ENCODE peak calls at places on chromosome 11, in five cellular contexts. P is neural progenitor cell, K is IMR-90, T is neuronal stem cell, O is astrocyte. M is an unnamed sample. For H3K4me1, the result is how much of the 10 kb centered on the place peaks cover.

GRCh38 chr11:113907681-113908080 is 3.1 kb downstream of the HTR3B start:
- DNase-seq in K (no peak), T (no peak), O (no peak), P (no peak), M (no peak)

GRCh38 chr11:82577246-82577645 is 156.4 kb downstream of the FAM181B start:
- DNase-seq in T (no peak), O (no peak), P (no peak), K (no peak), M (no peak)

GRCh38 chr11:44387825-44388224 is 77.9 kb upstream of the ALX4 start:
- DNase-seq in T (no peak), O (no peak), K (no peak), P (no peak), M (no peak)

GRCh38 chr11:61581030-61581928 is at the start of gene SYT7:
- DNase-seq in K (peak), P (peak), O (peak), T (peak), M (peak)

GRCh38 chr11:119363081-119363861 is 16.8 kb upstream of the MFRP start:
- DNase-seq in T (no peak), O (no peak), P (no peak), K (no peak), M (no peak)

GRCh38 chr11:19199037-19199436 is 2.7 kb downstream of the CSRP3 start:
- DNase-seq in P (no peak), T (no peak), K (no peak), O (no peak), M (no peak)

GRCh38 chr11:111334495-111335123 is 36.3 kb downstream of the POU2AF3 start:
- DNase-seq in O (no peak), K (no peak), T (no peak), P (no peak), M (no peak)

GRCh38 chr11:80173487-80174136 is 732.8 kb upstream of the TENM4 start:
- DNase-seq in K (no peak), T (no peak), O (no peak), P (no peak), M (no peak)

GRCh38 chr11:118606157-118606843 is 1.1 kb upstream of the PHLDB1 start:
- DNase-seq in O (no peak), P (peak), T (no peak), K (no peak), M (no peak)

GRCh38 chr11:118998388-118998717 is 415 bp downstream of the CENATAC start:
- DNase-seq in T (no peak), O (no peak), K (no peak), P (no peak), M (no peak)

GRCh38 chr11:88522624-88523361 is 185.3 kb upstream of the CTSC start:
- DNase-seq in K (no peak), T (no peak), P (no peak), O (no peak), M (no peak)

GRCh38 chr11:61602775-61603569 is 22.1 kb upstream of the SYT7 start:
- DNase-seq in O (peak), K (peak), T (no peak), P (no peak), M (peak)

GRCh38 chr11:17613428-17613962 is 66.4 kb downstream of the OTOG start:
- DNase-seq in K (no peak), O (no peak), T (no peak), P (no peak), M (no peak)

GRCh38 chr11:10333490-10333889 is 28.6 kb downstream of the ADM start:
- DNase-seq in P (no peak), K (no peak), O (no peak), T (no peak), M (no peak)

GRCh38 chr11:64643258-64643881 is 52.4 kb downstream of the SLC22A12 start:
- DNase-seq in O (no peak), K (no peak), T (no peak), P (peak), M (no peak)

GRCh38 chr11:86748296-86748695 is 52.0 kb upstream of the PRSS23 start:
- DNase-seq in P (no peak), T (no peak), O (peak), K (no peak), M (no peak)

GRCh38 chr11:112523477-112523876 is 262.8 kb upstream of the PLET1 start:
- DNase-seq in T (peak), K (no peak), P (peak), O (no peak), M (no peak)

GRCh38 chr11:134802116-134802515 is 390.1 kb upstream of the B3GAT1 start:
- DNase-seq in T (peak), K (no peak), O (no peak), P (peak), M (no peak)

GRCh38 chr11:119148855-119149370 is at the start of gene ABCG4:
- DNase-seq in O (no peak), T (peak), P (peak), K (no peak), M (no peak)

GRCh38 chr11:103661185-103661584 is 375.3 kb upstream of the DDI1 start:
- DNase-seq in T (no peak), O (no peak), K (no peak), P (no peak), M (no peak)

GRCh38 chr11:131240421-131240820 is 130.0 kb upstream of the NTM start:
- DNase-seq in O (peak), K (no peak), T (no peak), P (no peak), M (no peak)

GRCh38 chr11:132793831-132794230 is 738.5 kb downstream of the OPCML start:
- DNase-seq in P (no peak), K (no peak), O (no peak), T (no peak), M (no peak)

GRCh38 chr11:132790466-132790865 is 741.8 kb downstream of the OPCML start:
- DNase-seq in O (no peak), P (no peak), T (no peak), K (no peak), M (no peak)

DNA sequence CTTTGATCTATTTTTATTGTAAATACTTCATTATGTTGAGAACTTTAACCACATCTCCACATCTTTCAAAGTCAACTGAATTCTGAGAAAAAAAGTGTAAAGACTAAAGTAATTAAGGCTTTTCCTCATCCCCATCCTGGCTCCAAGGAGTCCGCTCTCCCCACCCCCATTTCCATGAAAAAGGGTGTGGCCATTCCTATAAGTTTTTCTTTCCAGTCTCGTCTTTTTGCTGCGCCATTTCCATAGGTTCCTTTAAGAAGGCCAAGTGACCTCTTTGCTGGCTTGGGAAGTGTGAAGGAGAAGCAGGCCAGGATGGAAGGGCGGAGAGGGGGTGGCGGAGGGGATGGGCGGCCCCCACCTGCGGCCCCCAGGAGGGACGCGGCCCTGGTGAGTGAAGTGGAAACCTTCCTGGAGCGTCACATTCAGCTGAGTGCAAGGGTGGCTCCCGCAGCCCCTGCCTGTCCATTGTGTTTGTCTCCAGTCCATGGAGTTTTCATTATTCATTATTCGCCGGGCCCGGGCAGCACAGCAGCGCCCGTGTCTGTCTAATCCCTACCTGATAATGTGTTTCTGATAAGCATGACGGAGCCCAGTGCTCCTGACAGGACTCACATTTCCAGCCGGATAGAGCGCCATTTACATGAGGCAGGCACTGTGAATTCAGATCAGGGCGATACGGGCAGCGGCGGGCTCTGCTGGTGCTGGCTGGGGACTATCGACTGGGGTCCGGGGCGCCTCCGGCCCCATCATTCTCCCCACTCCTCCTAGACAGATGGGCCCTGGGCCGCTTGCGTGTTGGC is 739.8 kb downstream of the OPCML start:
- DNase-seq in P (peak), T (no peak), K (no peak), O (no peak), M (no peak)
- H3K4me3 ChIP-seq in P (peak), T (no peak), K (no peak), O (no peak), M (no peak)

GRCh38 chr11:68369756-68370155 is 57.4 kb downstream of the LRP5 start:
- DNase-seq in O (no peak), K (no peak), P (no peak), T (no peak), M (no peak)

GRCh38 chr11:68372625-68373024 is 60.2 kb downstream of the LRP5 start:
- DNase-seq in K (no peak), O (no peak), T (no peak), P (no peak), M (no peak)

GRCh38 chr11:68370211-68371111 is 58.1 kb downstream of the LRP5 start:
- DNase-seq in K (no peak), T (no peak), P (no peak), O (no peak), M (peak)

GRCh38 chr11:68372114-68372513 is 59.7 kb downstream of the LRP5 start:
- DNase-seq in P (no peak), K (no peak), O (no peak), T (no peak), M (no peak)

GRCh38 chr11:68371176-68372041 is 59.0 kb downstream of the LRP5 start:
- DNase-seq in T (no peak), P (no peak), O (peak), K (no peak), M (no peak)
- H3K4me1 ChIP-seq in T (under half), P (under half), O (under half), K (under half), M (under half)

GRCh38 chr11:76233196-76233921 is 27.1 kb upstream of the WNT11 start:
- DNase-seq in K (no peak), T (no peak), O (no peak), P (no peak), M (no peak)
- H3K9ac ChIP-seq in K (no peak), T (no peak), O (no peak), P (no peak), M (no peak)

GRCh38 chr11:1484061-1484671 is 2.4 kb downstream of the MOB2 start:
- DNase-seq in K (no peak), O (no peak), T (no peak), P (no peak), M (no peak)

GRCh38 chr11:1483445-1483961 is 3.1 kb downstream of the MOB2 start:
- DNase-seq in K (no peak), T (no peak), O (no peak), P (no peak), M (no peak)

GRCh38 chr11:1485504-1485885 is 1.1 kb downstream of the MOB2 start:
- DNase-seq in O (no peak), P (no peak), K (no peak), T (no peak), M (no peak)

GRCh38 chr11:1486054-1486825 is at the start of gene MOB2:
- DNase-seq in T (no peak), K (peak), O (no peak), P (no peak), M (peak)

DNA sequence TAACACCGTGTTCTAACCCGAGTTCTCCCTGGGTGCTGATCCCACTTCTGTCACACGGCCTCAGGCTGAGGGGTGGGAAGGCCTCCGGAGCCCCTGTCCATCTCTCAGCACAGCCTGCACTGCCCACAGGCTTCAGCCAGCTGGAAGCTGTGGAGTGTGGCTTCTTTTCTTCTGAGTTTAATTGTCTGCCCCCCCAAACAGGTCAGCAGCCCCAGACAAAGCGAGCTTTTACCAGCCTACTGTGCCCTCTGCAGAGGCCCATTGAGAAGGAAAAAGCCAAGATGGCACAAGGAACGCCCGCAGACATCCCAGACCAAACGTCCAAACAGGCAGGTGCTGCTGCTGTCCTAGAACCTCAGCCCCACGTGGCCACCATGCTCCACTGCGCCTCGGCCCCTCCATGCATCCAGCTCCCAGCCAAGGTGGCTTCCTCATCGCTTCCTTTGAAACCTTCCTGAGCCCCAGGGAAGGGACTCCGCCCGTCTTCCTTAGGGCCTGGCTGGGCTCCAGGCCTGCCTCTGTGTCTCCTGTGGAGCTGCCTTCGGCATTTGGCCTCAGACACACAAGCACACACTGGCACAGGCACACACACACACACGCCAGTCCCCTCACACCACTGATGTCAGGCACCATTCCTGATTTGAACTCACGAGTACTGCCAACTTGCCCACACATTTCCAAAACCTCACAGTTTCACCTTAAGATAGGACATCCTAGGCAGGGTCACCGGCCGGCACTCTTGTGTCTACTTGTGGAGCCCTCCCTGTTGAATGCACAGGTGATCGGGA is 1.7 kb downstream of the MOB2 start:
- DNase-seq in P (no peak), O (no peak), T (no peak), K (no peak), M (no peak)
- H3K4me3 ChIP-seq in P (no peak), O (no peak), T (no peak), K (no peak), M (no peak)

GRCh38 chr11:8059571-8060011 is 21.4 kb upstream of the TUB start:
- DNase-seq in K (no peak), P (no peak), T (no peak), O (no peak), M (no peak)
- H3K4me1 ChIP-seq in K (under half), P (under half), T (under half), O (under half), M (under half)

GRCh38 chr11:66408488-66409214 is 12.2 kb upstream of the NPAS4 start:
- DNase-seq in P (peak), O (peak), K (peak), T (peak), M (peak)
- H3K9ac ChIP-seq in P (no peak), O (peak), K (no peak), T (no peak), M (peak)

M was measured in fibroblast of lung.